ENCODE peak calls at places on chromosome 15, in four cellular contexts. Z is activated gamma-delta T cell treated with Interleukin-2 at 50 U/mL for 16 hours; J is uterus; A is activated naive CD4-positive, alpha-beta T cell treated with anti-CD3 and anti-CD28 coated beads for 36 hours. M is an unnamed sample.

GRCh38 chr15:42727740-42728355 is 9.1 kb downstream of the CDAN1 start:
- DNase-seq in Z (no peak), J (no peak), A (no peak), M (no peak)

GRCh38 chr15:37995461-37996347 is 61.3 kb downstream of the TMCO5A start:
- DNase-seq in Z (no peak), J (peak; percentile 51), A (peak; percentile 16), M (peak; percentile 39)

GRCh38 chr15:29127506-29128430 is 141.9 kb downstream of the NSMCE3 start:
- DNase-seq in Z (no peak), J (no peak), A (no peak), M (no peak)

GRCh38 chr15:39403674-39404117 is 177.2 kb upstream of the THBS1 start:
- DNase-seq in Z (no peak), J (no peak), A (no peak), M (no peak)

GRCh38 chr15:97023131-97023844 is 692.8 kb downstream of the NR2F2 start:
- DNase-seq in Z (no peak), J (no peak), A (no peak), M (no peak)

GRCh38 chr15:66899555-66900350 is 165.6 kb upstream of the SMAD3 start:
- DNase-seq in Z (no peak), J (no peak), A (no peak), M (no peak)

GRCh38 chr15:58235961-58236360 is 97.8 kb downstream of the AQP9 start:
- DNase-seq in Z (no peak), J (no peak), A (no peak), M (no peak)

GRCh38 chr15:67746450-67746849 is 78.9 kb upstream of the SKOR1 start:
- DNase-seq in Z (no peak), J (no peak), A (peak; percentile 36), M (no peak)

GRCh38 chr15:29031502-29032228 is 145.9 kb downstream of the APBA2 start:
- DNase-seq in Z (peak; percentile 28), J (no peak), A (peak; percentile 24), M (no peak)

GRCh38 chr15:69094124-69095030 is 66.1 kb upstream of the GLCE start:
- DNase-seq in Z (no peak), J (no peak), A (no peak), M (no peak)

GRCh38 chr15:35078221-35078915 is 6.7 kb downstream of the NANOGP8 start:
- DNase-seq in Z (no peak), J (peak; percentile 41), A (peak; percentile 47), M (no peak)

GRCh38 chr15:23857028-23857641 is 170.0 kb upstream of the NDN start:
- DNase-seq in Z (no peak), J (peak; percentile 47), A (peak; percentile 27), M (no peak)

GRCh38 chr15:60070838-60071493 is 66.9 kb downstream of the FOXB1 start:
- DNase-seq in Z (no peak), J (no peak), A (no peak), M (no peak)

GRCh38 chr15:96440978-96441377 is 110.5 kb downstream of the NR2F2 start:
- DNase-seq in Z (no peak), J (no peak), A (no peak), M (no peak)

GRCh38 chr15:89457086-89457485 is 39.3 kb downstream of the RHCG start:
- DNase-seq in Z (no peak), J (no peak), A (no peak), M (no peak)

GRCh38 chr15:60396560-60396963 is 1.2 kb downstream of the ANXA2 start:
- DNase-seq in Z (no peak), J (no peak), A (no peak), M (no peak)

GRCh38 chr15:99331366-99331765 is 80.1 kb downstream of the LRRC28 start:
- DNase-seq in Z (no peak), J (no peak), A (no peak), M (no peak)

GRCh38 chr15:43329222-43329959 is 982 bp downstream of the LCMT2 start:
- DNase-seq in Z (no peak), J (no peak), A (peak; percentile 12), M (no peak)

GRCh38 chr15:70799667-70800450 is 36.5 kb upstream of the UACA start:
- DNase-seq in Z (no peak), J (no peak), A (no peak), M (peak; percentile 35)

GRCh38 chr15:39110336-39110735 is 470.5 kb upstream of the THBS1 start:
- DNase-seq in Z (no peak), J (no peak), A (no peak), M (no peak)

GRCh38 chr15:48459571-48460461 is 128.6 kb downstream of the DUT start:
- DNase-seq in Z (no peak), J (no peak), A (no peak), M (no peak)